ENCODE peak calls at places on chromosomes 11 and 22, in six cellular contexts. L is activated CD4-positive, alpha-beta T cell treated with anti-CD3 and anti-CD28 coated beads, Interleukin-2, amount 10 ng/mL, durations not matched to agents 7 days and 5 days; F is effector memory CD4-positive, alpha-beta T cell; H is stimulated activated CD4-positive, alpha-beta T cell treated with anti-CD3 and anti-CD28 coated beads, TNF-alpha, amount 100 ng/mL, for 48 hours; V is naive thymus-derived CD4-positive, alpha-beta T cell; X is hepatic stellate cell. C is an unnamed sample.

GRCh38 chr11:42631223-42631843 is 680.5 kb upstream of the API5 start:
- DNase-seq in L (no peak), F (no peak), H (no peak), V (no peak), X (no peak), C (peak)

GRCh38 chr11:47938791-47939560 is 41.4 kb upstream of the PTPRJ start:
- DNase-seq in L (no peak), F (no peak), H (no peak), V (no peak), X (no peak), C (no peak)

GRCh38 chr11:94786264-94787126 is 18.3 kb downstream of the AMOTL1 start:
- DNase-seq in L (peak), F (no peak), H (no peak), V (peak), X (no peak), C (peak)

GRCh38 chr11:27592111-27592780 is 85.7 kb upstream of the LIN7C start:
- DNase-seq in L (no peak), F (no peak), H (no peak), V (no peak), X (no peak), C (no peak)

GRCh38 chr11:7160814-7161489 is 72.2 kb downstream of the RBMXL2 start:
- DNase-seq in L (no peak), F (no peak), H (no peak), V (no peak), X (no peak), C (no peak)

GRCh38 chr11:119316729-119317591 is at the start of gene MCAM:
- DNase-seq in L (no peak), F (no peak), H (no peak), V (no peak), X (peak), C (peak)

GRCh38 chr22:48268771-48269552 is 1506.5 kb downstream of the TBC1D22A start:
- DNase-seq in L (no peak), F (no peak), H (no peak), V (no peak), X (no peak), C (no peak)

GRCh38 chr11:57116654-57117053 is 65.1 kb upstream of the LRRC55 start:
- DNase-seq in L (peak), F (no peak), H (no peak), V (peak), X (peak), C (no peak)

GRCh38 chr11:287821-288327 is 1.1 kb upstream of the PGGHG start:
- DNase-seq in L (peak), F (no peak), H (no peak), V (no peak), X (no peak), C (no peak)

GRCh38 chr11:61847914-61848581 is 19.9 kb downstream of the FADS2 start:
- DNase-seq in L (no peak), F (no peak), H (no peak), V (no peak), X (no peak), C (no peak)

GRCh38 chr11:117600261-117600783 is 196.7 kb downstream of the DSCAML1 start:
- DNase-seq in L (no peak), F (no peak), H (no peak), V (no peak), X (no peak), C (peak)

GRCh38 chr22:20566420-20567260 is 59.2 kb downstream of the MED15 start:
- DNase-seq in L (peak), F (peak), H (no peak), V (peak), X (no peak), C (no peak)

GRCh38 chr11:71913716-71914115 is 14.7 kb downstream of the XNDC1N start:
- DNase-seq in L (no peak), F (no peak), H (no peak), V (no peak), X (no peak), C (no peak)

GRCh38 chr22:38755155-38755910 is 465 bp downstream of the SUN2 start:
- DNase-seq in L (peak), F (peak), H (no peak), V (peak), X (peak), C (peak)

GRCh38 chr22:43544282-43544673 is 132.5 kb downstream of the MPPED1 start:
- DNase-seq in L (no peak), F (no peak), H (no peak), V (no peak), X (no peak), C (no peak)

GRCh38 chr22:41478891-41479521 is 10.1 kb downstream of the ACO2 start:
- DNase-seq in L (no peak), F (no peak), H (no peak), V (no peak), X (no peak), C (no peak)

GRCh38 chr11:12247543-12248287 is 129.7 kb upstream of the PARVA start:
- DNase-seq in L (no peak), F (no peak), H (no peak), V (no peak), X (no peak), C (no peak)

GRCh38 chr22:20981787-20982562 is at the start of gene LZTR1:
- DNase-seq in L (peak), F (peak), H (peak), V (peak), X (peak), C (peak)

GRCh38 chr22:27844656-27845602 is 43.4 kb upstream of the MN1 start:
- DNase-seq in L (no peak), F (no peak), H (no peak), V (no peak), X (no peak), C (no peak)

GRCh38 chr11:78213526-78214330 is 25.0 kb downstream of the USP35 start:
- DNase-seq in L (no peak), F (no peak), H (no peak), V (no peak), X (no peak), C (no peak)

GRCh38 chr22:48761546-48761945 is 1066.1 kb downstream of the BRD1 start:
- DNase-seq in L (no peak), F (no peak), H (no peak), V (no peak), X (no peak), C (no peak)

GRCh38 chr22:49614966-49615965 is 212.4 kb downstream of the BRD1 start:
- DNase-seq in L (no peak), F (no peak), H (no peak), V (no peak), X (no peak), C (no peak)

GRCh38 chr11:122843281-122844150 is 5.2 kb downstream of the CRTAM start:
- DNase-seq in L (peak), F (peak), H (no peak), V (peak), X (no peak), C (no peak)

GRCh38 chr11:126394036-126394435 is 38.5 kb downstream of the ST3GAL4 start:
- DNase-seq in L (no peak), F (no peak), H (no peak), V (no peak), X (no peak), C (no peak)

GRCh38 chr11:35289821-35290220 is 129.5 kb downstream of the SLC1A2 start:
- DNase-seq in L (no peak), F (no peak), H (no peak), V (no peak), X (peak), C (no peak)

GRCh38 chr11:117690484-117691205 is 106.4 kb downstream of the DSCAML1 start:
- DNase-seq in L (no peak), F (no peak), H (no peak), V (no peak), X (no peak), C (no peak)

GRCh38 chr11:103109818-103110388 is 677 bp downstream of the DYNC2H1 start:
- DNase-seq in L (peak), F (no peak), H (no peak), V (no peak), X (no peak), C (no peak)

GRCh38 chr22:26892401-26893033 is 235.1 kb downstream of the MIAT start:
- DNase-seq in L (no peak), F (no peak), H (no peak), V (no peak), X (no peak), C (no peak)

GRCh38 chr22:28111501-28111900 is 192.4 kb upstream of the PITPNB start:
- DNase-seq in L (no peak), F (no peak), H (no peak), V (no peak), X (no peak), C (no peak)

C was measured in midbrain.